ENCODE peak calls at places on chromosomes 5 and 9, in nine cellular contexts. F is CD8-positive, alpha-beta T cell; D is sigmoid colon; L is gastrocnemius medialis; X is heart right ventricle; W is GM23338; C is uterus; Z is heart left ventricle; Y is suprapubic skin. E is an unnamed sample.

GRCh38 chr5:16550316-16550952 is 66.4 kb downstream of the RETREG1 start:
- DNase-seq in W (peak; percentile 78), Z (no peak), F (no peak), L (peak; percentile 62), D (no peak), Y (no peak), X (peak; percentile 28), C (no peak), E (no peak)

GRCh38 chr5:128844354-128844923 is 120.8 kb upstream of the SLC27A6 start:
- DNase-seq in L (no peak), Z (no peak), Y (no peak), F (no peak), C (no peak), D (no peak), W (peak; percentile 43), X (no peak), E (no peak)

GRCh38 chr5:76025790-76026189 is 57.4 kb upstream of the SV2C start:
- DNase-seq in C (no peak), F (no peak), Z (no peak), X (no peak), D (no peak), L (no peak), W (no peak), Y (no peak), E (no peak)

GRCh38 chr9:118463419-118463818 is 759.2 kb downstream of the TLR4 start:
- DNase-seq in W (no peak), L (no peak), F (no peak), Z (no peak), X (no peak), Y (no peak), C (no peak), D (no peak), E (no peak)

GRCh38 chr9:130039504-130040147 is 3.4 kb downstream of the FNBP1 start:
- DNase-seq in W (peak; percentile 30), Z (no peak), D (no peak), C (no peak), Y (no peak), X (no peak), L (no peak), F (no peak), E (no peak)

GRCh38 chr9:92644278-92644677 is 25.7 kb downstream of the IPPK start:
- DNase-seq in D (no peak), Y (no peak), F (no peak), Z (no peak), L (no peak), X (no peak), C (no peak), W (no peak), E (no peak)

GRCh38 chr5:43073597-43074546 is 33.8 kb upstream of the ANXA2R start:
- DNase-seq in D (no peak), C (no peak), L (no peak), X (no peak), Z (no peak), W (peak; percentile 81), F (no peak), Y (no peak), E (no peak)

GRCh38 chr5:17401509-17402290 is 96.3 kb upstream of the TAF11L2 start:
- DNase-seq in F (no peak), Y (no peak), L (no peak), Z (no peak), C (no peak), W (peak; percentile 78), X (no peak), D (no peak), E (no peak)

GRCh38 chr9:91151741-91152095 is 210.0 kb downstream of the AUH start:
- DNase-seq in L (no peak), W (no peak), F (no peak), X (no peak), Y (no peak), D (no peak), C (no peak), Z (no peak), E (no peak)

GRCh38 chr9:112836394-112836793 is 54.3 kb downstream of the SLC46A2 start:
- DNase-seq in C (no peak), Y (no peak), D (no peak), F (no peak), X (no peak), W (peak; percentile 35), Z (no peak), L (no peak), E (no peak)

GRCh38 chr5:75042511-75042910 is 9.8 kb downstream of the GCNT4 start:
- DNase-seq in F (no peak), C (no peak), Z (no peak), W (no peak), Y (no peak), X (no peak), L (no peak), D (no peak), E (no peak)

GRCh38 chr5:107698286-107698685 is 27.5 kb upstream of the EFNA5 start:
- DNase-seq in L (no peak), F (no peak), Y (no peak), D (no peak), Z (no peak), X (no peak), W (no peak), C (no peak), E (no peak)

GRCh38 chr9:125426926-125427325 is 165.3 kb downstream of the GAPVD1 start:
- DNase-seq in X (no peak), W (no peak), C (no peak), F (no peak), Z (no peak), Y (no peak), D (no peak), L (no peak), E (no peak)

GRCh38 chr9:129881547-129882324 is 46.5 kb downstream of the USP20 start:
- DNase-seq in L (no peak), C (no peak), Y (no peak), X (no peak), F (no peak), D (no peak), W (no peak), Z (no peak), E (no peak)

GRCh38 chr5:172645271-172645670 is 4.2 kb downstream of the NEURL1B start:
- DNase-seq in D (no peak), X (no peak), W (no peak), Y (no peak), C (no peak), Z (no peak), F (no peak), L (no peak), E (no peak)
- H3K4me1 ChIP-seq in D (no peaks in the 10 kb centered on the region), X (peaks cover 56% of the 10 kb centered on the region), W (peaks cover 33% of the 10 kb centered on the region), Y (peaks cover 61% of the 10 kb centered on the region), C (peaks cover 28% of the 10 kb centered on the region), Z (peaks cover 84% of the 10 kb centered on the region), F (peaks cover 4% of the 10 kb centered on the region), L (peaks cover 13% of the 10 kb centered on the region), E (peaks cover 76% of the 10 kb centered on the region)

GRCh38 chr5:82255844-82256243 is 22.3 kb downstream of the RPS23 start:
- DNase-seq in L (no peak), Y (no peak), X (no peak), W (no peak), Z (no peak), F (no peak), D (no peak), C (no peak), E (no peak)

GRCh38 chr5:82257247-82257646 is 20.9 kb downstream of the RPS23 start:
- DNase-seq in W (peak; percentile 52), L (no peak), D (no peak), F (no peak), C (no peak), Z (no peak), X (no peak), Y (no peak), E (no peak)

GRCh38 chr5:82252744-82253143 is 25.4 kb downstream of the RPS23 start:
- DNase-seq in W (no peak), Y (no peak), Z (no peak), X (no peak), D (no peak), L (no peak), F (no peak), C (no peak), E (no peak)

GRCh38 chr5:82259172-82259800 is 18.9 kb downstream of the RPS23 start:
- DNase-seq in W (peak; percentile 62), L (no peak), C (no peak), Y (no peak), X (no peak), D (no peak), F (no peak), Z (no peak), E (no peak)

GRCh38 chr5:82257729-82258128 is 20.4 kb downstream of the RPS23 start:
- DNase-seq in Z (no peak), D (no peak), C (no peak), W (peak; percentile 53), Y (no peak), X (no peak), F (no peak), L (no peak), E (no peak)
- H3K4me3 ChIP-seq in Z (no peak overlapping the region), D (no peak overlapping the region), C (no peak overlapping the region), W (no peak overlapping the region), Y (no peak overlapping the region), X (no peak overlapping the region), F (no peak overlapping the region), L (no peak overlapping the region), E (no peak overlapping the region)

DNA sequence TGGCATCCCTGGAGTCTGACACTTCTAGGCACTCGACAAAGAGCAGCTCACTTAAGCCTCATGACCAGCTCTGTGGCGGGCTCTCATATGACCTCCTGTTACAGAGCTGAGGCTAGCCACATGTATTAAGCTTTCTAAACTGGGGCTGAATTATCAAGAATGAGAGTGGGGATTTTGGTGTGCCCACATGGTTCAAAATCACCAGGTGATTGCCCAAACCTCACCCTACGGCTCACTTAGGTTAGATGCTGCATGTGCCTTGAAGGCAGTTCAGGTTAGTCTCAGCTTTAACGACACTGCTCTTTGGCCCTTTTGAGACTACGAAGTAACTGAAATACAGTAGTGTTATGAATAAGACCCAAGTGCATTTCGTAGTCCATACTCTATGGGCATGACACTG is 39.4 kb upstream of the SMIM32 start:
- DNase-seq in Y (no peak), F (no peak), C (no peak), Z (no peak), L (no peak), W (no peak), X (no peak), D (no peak), E (no peak)
- H3K4me1 ChIP-seq in Y (no peaks in the 10 kb centered on the region), F (no peaks in the 10 kb centered on the region), C (no peaks in the 10 kb centered on the region), Z (no peaks in the 10 kb centered on the region), L (no peaks in the 10 kb centered on the region), W (peaks cover 35% of the 10 kb centered on the region), X (no peaks in the 10 kb centered on the region), D (no peaks in the 10 kb centered on the region), E (no peaks in the 10 kb centered on the region)

GRCh38 chr9:20622330-20623020 is at the start of gene MLLT3:
- DNase-seq in F (peak; percentile 95), L (peak; percentile 95), D (peak; percentile 98), X (peak; percentile 96), Y (peak; percentile 96), Z (peak; percentile 97), C (peak; percentile 97), W (peak; percentile 95), E (peak; percentile 97)

GRCh38 chr9:20623021-20623747 is 885 bp upstream of the MLLT3 start:
- DNase-seq in Y (peak; percentile 74), C (no peak), D (peak; percentile 70), X (peak; percentile 19), Z (peak; percentile 51), F (peak; percentile 47), L (peak; percentile 23), W (peak; percentile 43), E (peak; percentile 44)

GRCh38 chr9:20623748-20624124 is 1.4 kb upstream of the MLLT3 start:
- DNase-seq in D (no peak), F (no peak), X (no peak), L (no peak), W (no peak), Y (no peak), C (no peak), Z (no peak), E (no peak)

GRCh38 chr9:20624201-20625002 is 2.1 kb upstream of the MLLT3 start:
- DNase-seq in L (peak; percentile 43), F (peak; percentile 9), Z (peak; percentile 34), W (peak; percentile 88), X (peak; percentile 66), D (peak; percentile 74), C (peak; percentile 45), Y (no peak), E (no peak)

GRCh38 chr9:20625003-20625349 is 2.7 kb upstream of the MLLT3 start:
- DNase-seq in C (no peak), F (no peak), X (no peak), D (no peak), Y (no peak), Z (no peak), L (no peak), W (no peak), E (no peak)
- H3K4me3 ChIP-seq in C (no peak overlapping the region), F (no peak overlapping the region), X (peak overlapping the region; percentile 89), D (peak overlapping the region; percentile 9), Y (peak overlapping the region; percentile 82), Z (peak overlapping the region; percentile 95), L (no peak overlapping the region), W (no peak overlapping the region), E (peak overlapping the region; percentile 96)

E was measured in tibial artery.